ENCODE peak calls at places on chromosomes 1 and 21, in five cellular contexts. M is activated CD4-positive, CD25-positive, alpha-beta regulatory T cell treated with anti-CD3 and anti-CD28 coated beads, Interleukin-2, amount 50 U/mL, for 16 hours; W is GM04503; C is AG04450; I is ELR. X is an unnamed sample.

GRCh38 chr1:154964359-154964758 is 2.8 kb upstream of the PYGO2 start:
- DNase-seq in M (no peak), W (no peak), C (no peak), I (no peak), X (no peak)

GRCh38 chr1:29280780-29281131 is 44.4 kb downstream of the PTPRU start:
- DNase-seq in M (no peak), W (no peak), C (no peak), I (peak), X (no peak)

GRCh38 chr1:64663654-64664053 is 81.2 kb upstream of the RAVER2 start:
- DNase-seq in M (no peak), W (no peak), C (no peak), I (peak), X (no peak)

GRCh38 chr1:53047737-53048344 is 14.2 kb upstream of the PODN start:
- DNase-seq in M (no peak), W (no peak), C (peak), I (peak), X (no peak)

GRCh38 chr1:18407166-18408045 is 73.3 kb upstream of the KLHDC7A start:
- DNase-seq in M (no peak), W (no peak), C (no peak), I (no peak), X (no peak)

GRCh38 chr1:84164156-84164555 is 20.1 kb downstream of the PRKACB start:
- DNase-seq in M (no peak), W (no peak), C (no peak), I (no peak), X (peak)

GRCh38 chr1:24285231-24285630 is 33.9 kb upstream of the GRHL3 start:
- DNase-seq in M (no peak), W (no peak), C (no peak), I (no peak), X (no peak)

GRCh38 chr21:31363720-31364119 is 19.7 kb upstream of the TIAM1 start:
- DNase-seq in M (no peak), W (no peak), C (no peak), I (no peak), X (no peak)

GRCh38 chr1:226984521-226985238 is 44.6 kb downstream of the COQ8A start:
- DNase-seq in M (no peak), W (no peak), C (no peak), I (no peak), X (no peak)

GRCh38 chr1:30742300-30742962 is 15.1 kb downstream of the LAPTM5 start:
- DNase-seq in M (no peak), W (no peak), C (no peak), I (no peak), X (no peak)

GRCh38 chr1:85319931-85320330 is 43.5 kb upstream of the BCL10 start:
- DNase-seq in M (no peak), W (no peak), C (no peak), I (peak), X (no peak)

GRCh38 chr1:228392111-228392936 is 14.3 kb downstream of the TRIM11 start:
- DNase-seq in M (no peak), W (no peak), C (no peak), I (peak), X (no peak)

GRCh38 chr1:116496380-116496779 is 74.4 kb downstream of the CD58 start:
- DNase-seq in M (no peak), W (no peak), C (no peak), I (no peak), X (no peak)

GRCh38 chr1:232650433-232650832 is 20.5 kb upstream of the SIPA1L2 start:
- DNase-seq in M (no peak), W (no peak), C (no peak), I (no peak), X (no peak)

GRCh38 chr21:45363921-45364463 is 41.0 kb upstream of the COL18A1 start:
- DNase-seq in M (no peak), W (peak), C (peak), I (peak), X (peak)

GRCh38 chr1:19370453-19371170 is 58.5 kb downstream of the SLC66A1 start:
- DNase-seq in M (no peak), W (no peak), C (no peak), I (no peak), X (no peak)

GRCh38 chr1:155038602-155039307 is 5.1 kb downstream of the DCST1 start:
- DNase-seq in M (no peak), W (no peak), C (no peak), I (peak), X (no peak)

GRCh38 chr1:194295690-194296089 is 1109.3 kb upstream of the B3GALT2 start:
- DNase-seq in M (no peak), W (no peak), C (no peak), I (peak), X (no peak)

GRCh38 chr1:212529211-212529731 is 79.3 kb upstream of the ATF3 start:
- DNase-seq in M (no peak), W (peak), C (no peak), I (peak), X (no peak)

GRCh38 chr1:46026531-46026930 is 105.9 kb downstream of the PIK3R3 start:
- DNase-seq in M (no peak), W (no peak), C (no peak), I (no peak), X (no peak)

GRCh38 chr1:212607206-212607923 is 1.2 kb upstream of the ATF3 start:
- DNase-seq in M (no peak), W (no peak), C (no peak), I (peak), X (no peak)

GRCh38 chr21:38440746-38441145 is 57.5 kb downstream of the ERG start:
- DNase-seq in M (no peak), W (peak), C (peak), I (peak), X (no peak)

GRCh38 chr1:244210884-244211558 is 159.9 kb downstream of the ZBTB18 start:
- DNase-seq in M (no peak), W (no peak), C (no peak), I (peak), X (no peak)

GRCh38 chr1:24308365-24309015 is 10.7 kb upstream of the GRHL3 start:
- DNase-seq in M (no peak), W (no peak), C (no peak), I (peak), X (no peak)

GRCh38 chr1:12124693-12125421 is 41.9 kb upstream of the TNFRSF1B start:
- DNase-seq in M (peak), W (no peak), C (peak), I (peak), X (peak)

GRCh38 chr1:97340951-97341350 is 579.9 kb downstream of the DPYD start:
- DNase-seq in M (no peak), W (peak), C (no peak), I (peak), X (no peak)

GRCh38 chr1:228463559-228464455 is 23.4 kb upstream of the RNF187 start:
- DNase-seq in M (peak), W (no peak), C (no peak), I (peak), X (no peak)

GRCh38 chr1:210826686-210827085 is 307.3 kb downstream of the KCNH1 start:
- DNase-seq in M (no peak), W (no peak), C (no peak), I (no peak), X (peak)

GRCh38 chr1:54813479-54814147 is 12.5 kb upstream of the TTC22 start:
- DNase-seq in M (no peak), W (no peak), C (no peak), I (no peak), X (no peak)

X was measured in cerebellum.